ENCODE peak calls at places on chromosomes 5 and 9, in nine cellular contexts. I is HCEC 1CT, K is pancreas, D is small intestine, C is Kasumi-1, B is amniotic stem cell, N is NCI-H2171, Q is NCI-H510A, O is uterus. F is an unnamed sample.

GRCh38 chr9:127426756-127427155 is 2.6 kb downstream of the ZNF79 start:
- DNase-seq in K (no peak), C (no peak), N (no peak), D (no peak), Q (no peak), I (no peak), B (no peak), O (no peak), F (peak; percentile 48)

GRCh38 chr5:53128481-53128880 is 18.9 kb upstream of the MOCS2 start:
- DNase-seq in O (no peak), B (no peak), N (no peak), C (no peak), D (no peak), K (no peak), Q (no peak), I (no peak), F (no peak)

GRCh38 chr9:96491880-96492525 is 42.0 kb downstream of the HABP4 start:
- DNase-seq in N (no peak), Q (no peak), B (no peak), O (no peak), C (no peak), I (no peak), K (no peak), D (no peak), F (no peak)

GRCh38 chr5:152505442-152506042 is 100.5 kb upstream of the NMUR2 start:
- DNase-seq in B (no peak), O (no peak), K (peak; percentile 19), C (peak; percentile 59), D (peak; percentile 76), Q (peak; percentile 5), N (peak; percentile 10), I (peak; percentile 43), F (peak; percentile 61)

GRCh38 chr5:17359451-17359965 is 138.5 kb upstream of the TAF11L2 start:
- DNase-seq in B (peak; percentile 52), C (no peak), K (peak; percentile 17), Q (no peak), O (no peak), I (peak; percentile 98), N (no peak), D (no peak), F (no peak)

GRCh38 chr5:30561771-30562170 is 631.7 kb upstream of the CDH6 start:
- DNase-seq in C (peak; percentile 6), Q (no peak), I (no peak), D (no peak), K (no peak), N (no peak), O (no peak), B (no peak), F (no peak)

GRCh38 chr9:136901516-136902258 is 15.4 kb downstream of the TRAF2 start:
- DNase-seq in N (no peak), C (no peak), Q (no peak), D (peak; percentile 80), K (peak; percentile 58), B (no peak), O (no peak), I (peak; percentile 47), F (peak; percentile 63)

GRCh38 chr9:133345596-133345995 is 2.3 kb downstream of the MED22 start:
- DNase-seq in D (no peak), K (no peak), N (no peak), I (no peak), Q (no peak), B (no peak), O (no peak), C (no peak), F (no peak)

GRCh38 chr5:141155540-141156374 is 5.9 kb downstream of the PCDHB6 start:
- DNase-seq in D (no peak), K (no peak), I (no peak), Q (no peak), N (no peak), B (no peak), O (no peak), C (no peak), F (no peak)

GRCh38 chr9:27535701-27536118 is 6.1 kb upstream of the MOB3B start:
- DNase-seq in C (no peak), I (no peak), Q (no peak), O (no peak), N (no peak), D (no peak), K (no peak), B (no peak), F (peak; percentile 30)

GRCh38 chr5:149166128-149166527 is 24.8 kb downstream of the ABLIM3 start:
- DNase-seq in C (no peak), I (peak; percentile 71), B (no peak), Q (no peak), K (no peak), N (no peak), O (no peak), D (no peak), F (no peak)

GRCh38 chr9:78386746-78387145 is 89.8 kb downstream of the PSAT1 start:
- DNase-seq in B (no peak), I (no peak), N (no peak), O (no peak), C (no peak), D (no peak), K (no peak), Q (no peak), F (no peak)

GRCh38 chr5:27727254-27727653 is 688.9 kb upstream of the CDH9 start:
- DNase-seq in N (no peak), I (no peak), O (no peak), D (no peak), Q (no peak), B (no peak), K (no peak), C (no peak), F (no peak)

F was measured in activated CD8-positive, alpha-beta T cell treated with anti-CD3 and anti-CD28 coated beads, Interleukin-2, amount 10 ng/mL, durations not matched to agents 7 days and 5 days.